ENCODE peak calls at places on chromosome 12, in ten cellular contexts. W is foreskin fibroblast, H is fibroblast of mammary gland, L is B cell, P is sigmoid colon, N is neural crest cell, X is WTC11, Y is lower leg skin, K is endothelial cell, O is RWPE2. V is an unnamed sample.

GRCh38 chr12:89051065-89051677 is 301.1 kb downstream of the DUSP6 start:
- DNase-seq in W (peak; percentile 84), H (peak; percentile 81), L (no peak), P (no peak), N (peak; percentile 9), X (no peak), Y (peak; percentile 42), K (peak; percentile 44), O (no peak), V (no peak)

GRCh38 chr12:19910681-19911080 is 457.7 kb upstream of the PDE3A start:
- DNase-seq in W (no peak), H (no peak), L (no peak), P (no peak), N (no peak), X (no peak), Y (no peak), K (no peak), O (no peak), V (no peak)

GRCh38 chr12:1319215-1319614 is 275.2 kb downstream of the FBXL14 start:
- DNase-seq in W (peak; percentile 42), H (peak; percentile 48), L (no peak), P (no peak), N (no peak), X (no peak), Y (no peak), K (no peak), O (no peak), V (no peak)

GRCh38 chr12:46452776-46453175 is 80.2 kb upstream of the SLC38A2 start:
- DNase-seq in W (no peak), H (no peak), L (no peak), P (no peak), N (no peak), X (no peak), Y (no peak), K (no peak), O (no peak), V (no peak)

GRCh38 chr12:93025145-93026103 is 96.3 kb upstream of the EEA1 start:
- DNase-seq in W (peak; percentile 81), H (peak; percentile 82), L (no peak), P (no peak), N (no peak), X (no peak), Y (no peak), K (peak; percentile 6), O (no peak), V (no peak)

GRCh38 chr12:34033628-34034296 is 11.5 kb downstream of the ALG10 start:
- DNase-seq in W (peak; percentile 55), H (peak; percentile 45), L (no peak), P (no peak), N (no peak), X (no peak), Y (no peak), K (no peak), O (no peak), V (no peak)

GRCh38 chr12:1691123-1692007 is 495 bp downstream of the ADIPOR2 start:
- DNase-seq in W (peak; percentile 50), H (no peak), L (peak; percentile 45), P (peak; percentile 78), N (no peak), X (peak; percentile 78), Y (peak; percentile 24), K (peak; percentile 46), O (no peak), V (peak; percentile 47)

GRCh38 chr12:10226740-10227139 is 14.1 kb downstream of the GABARAPL1 start:
- DNase-seq in W (peak; percentile 10), H (no peak), L (no peak), P (no peak), N (no peak), X (no peak), Y (no peak), K (no peak), O (no peak), V (no peak)

GRCh38 chr12:71772728-71773127 is 18.1 kb downstream of the RAB21 start:
- DNase-seq in W (no peak), H (no peak), L (no peak), P (no peak), N (no peak), X (no peak), Y (no peak), K (no peak), O (no peak), V (no peak)

GRCh38 chr12:6033546-6033945 is 88.5 kb upstream of the ANO2 start:
- DNase-seq in W (no peak), H (no peak), L (no peak), P (peak; percentile 58), N (no peak), X (no peak), Y (no peak), K (no peak), O (no peak), V (no peak)

GRCh38 chr12:50507930-50508329 is 3.1 kb downstream of the DIP2B start:
- DNase-seq in W (no peak), H (no peak), L (no peak), P (no peak), N (no peak), X (no peak), Y (peak; percentile 32), K (no peak), O (no peak), V (no peak)

GRCh38 chr12:46963977-46964376 is 115.4 kb upstream of the PCED1B start:
- DNase-seq in W (peak; percentile 80), H (peak; percentile 52), L (no peak), P (no peak), N (no peak), X (no peak), Y (no peak), K (no peak), O (peak; percentile 72), V (no peak)

GRCh38 chr12:97131220-97131981 is 224.3 kb downstream of the NEDD1 start:
- DNase-seq in W (no peak), H (no peak), L (no peak), P (no peak), N (no peak), X (peak; percentile 41), Y (no peak), K (no peak), O (no peak), V (no peak)

GRCh38 chr12:85948340-85948739 is 74.2 kb downstream of the NTS start:
- DNase-seq in W (no peak), H (no peak), L (no peak), P (no peak), N (no peak), X (no peak), Y (no peak), K (no peak), O (no peak), V (no peak)

GRCh38 chr12:85947286-85947685 is 73.2 kb downstream of the NTS start:
- DNase-seq in W (no peak), H (no peak), L (no peak), P (no peak), N (no peak), X (peak; percentile 29), Y (no peak), K (no peak), O (no peak), V (no peak)

GRCh38 chr12:85955127-85955526 is 81.0 kb downstream of the NTS start:
- DNase-seq in W (no peak), H (peak; percentile 4), L (no peak), P (no peak), N (no peak), X (no peak), Y (no peak), K (no peak), O (no peak), V (no peak)

GRCh38 chr12:85949253-85949652 is 75.2 kb downstream of the NTS start:
- DNase-seq in W (no peak), H (no peak), L (no peak), P (no peak), N (no peak), X (no peak), Y (no peak), K (no peak), O (no peak), V (no peak)

DNA sequence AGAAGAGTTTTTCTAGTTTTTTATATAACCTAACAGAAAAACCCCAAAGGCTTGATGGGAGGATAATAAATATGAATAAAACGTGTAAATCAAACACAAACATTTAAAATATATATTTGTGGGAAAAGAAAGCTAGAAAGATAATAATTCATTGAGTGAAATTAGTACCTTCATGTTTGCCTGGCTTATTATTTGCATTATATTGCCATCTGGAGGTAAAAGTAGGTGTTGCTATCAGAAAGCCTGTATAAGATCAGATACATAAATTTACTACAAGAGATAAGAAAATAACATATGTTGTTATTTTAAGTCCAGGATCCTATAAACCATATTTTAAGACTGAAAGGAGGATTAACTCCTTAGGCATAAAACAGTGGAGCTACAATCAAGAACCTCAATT is 77.7 kb downstream of the NTS start:
- DNase-seq in W (peak; percentile 11), H (peak; percentile 15), L (no peak), P (no peak), N (no peak), X (no peak), Y (no peak), K (no peak), O (no peak), V (no peak)
- TF ChIP-seq CTCF in W (no peak), H (peak; percentile 49), L (peak; percentile 10), P (no peak), N (peak; percentile 69), X (peak; percentile 44), Y (no peak), K (peak; percentile 68), O (peak; percentile 64), V (no peak)

GRCh38 chr12:77724367-77724957 is 106.2 kb upstream of the NAV3 start:
- DNase-seq in W (peak; percentile 61), H (peak; percentile 69), L (no peak), P (no peak), N (no peak), X (no peak), Y (no peak), K (peak; percentile 8), O (no peak), V (no peak)
- TF ChIP-seq CTCF in W (peak; percentile 47), H (peak; percentile 89), L (no peak), P (no peak), N (peak; percentile 69), X (no peak), Y (no peak), K (peak; percentile 63), O (peak; percentile 79), V (no peak)

DNA sequence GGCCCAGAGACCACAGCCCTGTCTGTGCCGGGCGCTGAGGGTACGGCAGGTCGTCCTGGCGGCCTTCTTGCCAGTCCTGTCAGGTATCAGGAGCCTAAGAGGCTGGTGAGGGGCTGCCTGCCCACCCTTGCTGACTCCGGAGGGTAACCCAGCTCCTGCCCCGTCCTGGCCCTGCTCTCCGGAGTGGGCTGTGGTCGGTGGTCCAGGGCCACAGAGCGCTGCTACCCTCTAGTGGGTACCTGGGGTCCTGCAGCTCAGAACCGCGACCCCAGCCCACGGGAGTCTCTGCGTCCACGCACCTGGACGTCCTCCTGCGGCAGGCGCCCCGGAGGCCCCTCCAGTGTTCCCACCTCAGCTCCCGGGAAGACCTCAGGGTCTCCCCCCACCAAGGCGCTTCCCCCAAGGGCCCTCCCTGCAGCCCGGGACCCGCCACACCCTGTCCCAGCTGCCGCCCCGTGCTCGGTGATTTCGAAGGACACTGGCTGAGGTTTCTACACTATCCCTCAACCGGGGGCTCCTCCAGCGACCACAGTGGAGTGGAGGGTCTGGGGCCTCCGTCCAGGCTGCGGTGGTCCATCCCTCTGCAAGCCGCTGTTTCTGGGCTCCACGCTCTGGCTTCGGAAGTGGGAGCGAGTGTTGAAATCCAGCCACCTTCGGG is 75.9 kb upstream of the FBRSL1 start:
- DNase-seq in W (no peak), H (no peak), L (no peak), P (no peak), N (peak; percentile 50), X (peak; percentile 71), Y (no peak), K (peak; percentile 73), O (no peak), V (no peak)
- TF ChIP-seq CTCF in W (peak; percentile 41), H (peak; percentile 45), L (no peak), P (no peak), N (peak; percentile 80), X (peak; percentile 88), Y (no peak), K (peak; percentile 61), O (peak; percentile 15), V (no peak)

GRCh38 chr12:132624910-132625630 is 6.5 kb downstream of the P2RX2 start:
- DNase-seq in W (no peak), H (no peak), L (no peak), P (no peak), N (no peak), X (no peak), Y (no peak), K (no peak), O (no peak), V (no peak)
- TF ChIP-seq CTCF in W (no peak), H (no peak), L (no peak), P (no peak), N (no peak), X (no peak), Y (no peak), K (no peak), O (no peak), V (no peak)

V was measured in CD14-positive monocyte.